ENCODE peak calls at places on chromosomes 2 and 18, in four cellular contexts. One of them, this sample, is unnamed.

GRCh38 chr18:9069482-9070059 is 32.9 kb upstream of the NDUFV2 start:
- DNase-seq in K562: no peak
- DNase-seq in HepG2: no peak
- DNase-seq in GM12878: peak
- DNase-seq in this sample: no peak

GRCh38 chr2:193963472-193964119 is 1693.4 kb upstream of the SLC39A10 start:
- DNase-seq in GM12878: no peak
- DNase-seq in K562: no peak
- DNase-seq in HepG2: peak
- DNase-seq in this sample: peak

GRCh38 chr2:98026292-98026691 is 30.5 kb upstream of the TMEM131 start:
- DNase-seq in K562: no peak
- DNase-seq in GM12878: no peak
- DNase-seq in HepG2: no peak
- DNase-seq in this sample: no peak

GRCh38 chr2:65367517-65367916 is 64.9 kb downstream of the SPRED2 start:
- DNase-seq in HepG2: no peak
- DNase-seq in GM12878: no peak
- DNase-seq in K562: no peak
- DNase-seq in this sample: no peak

GRCh38 chr18:14907420-14907819 is 159.4 kb downstream of the ANKRD30B start:
- DNase-seq in GM12878: no peak
- DNase-seq in HepG2: no peak
- DNase-seq in K562: no peak
- DNase-seq in this sample: no peak

GRCh38 chr2:213187833-213188532 is 36.6 kb upstream of the IKZF2 start:
- DNase-seq in GM12878: no peak
- DNase-seq in HepG2: peak
- DNase-seq in K562: no peak
- DNase-seq in this sample: peak

GRCh38 chr2:121955313-121956211 is 200.1 kb downstream of the TSN start:
- DNase-seq in GM12878: no peak
- DNase-seq in K562: no peak
- DNase-seq in HepG2: no peak
- DNase-seq in this sample: no peak

GRCh38 chr18:22822024-22822423 is 111.1 kb upstream of the RBBP8 start:
- DNase-seq in GM12878: no peak
- DNase-seq in K562: no peak
- DNase-seq in HepG2: no peak
- DNase-seq in this sample: no peak

GRCh38 chr2:103174711-103175110 is 412.9 kb downstream of the TMEM182 start:
- DNase-seq in HepG2: no peak
- DNase-seq in K562: no peak
- DNase-seq in GM12878: no peak
- DNase-seq in this sample: no peak

GRCh38 chr2:197278804-197279763 is 31.5 kb downstream of the ANKRD44 start:
- DNase-seq in HepG2: no peak
- DNase-seq in GM12878: no peak
- DNase-seq in K562: no peak
- DNase-seq in this sample: no peak

GRCh38 chr2:129913695-129914495 is 65.6 kb upstream of the RAB6C start:
- DNase-seq in HepG2: no peak
- DNase-seq in K562: no peak
- DNase-seq in GM12878: no peak
- DNase-seq in this sample: no peak

GRCh38 chr2:17740203-17740602 is 13.4 kb downstream of the SMC6 start:
- DNase-seq in GM12878: no peak
- DNase-seq in HepG2: no peak
- DNase-seq in K562: no peak
- DNase-seq in this sample: no peak

GRCh38 chr2:67879586-67880290 is 183.1 kb downstream of the C1D start:
- DNase-seq in GM12878: no peak
- DNase-seq in HepG2: no peak
- DNase-seq in K562: no peak
- DNase-seq in this sample: no peak

GRCh38 chr2:203603451-203604389 is 68.6 kb upstream of the RAPH1 start:
- DNase-seq in HepG2: no peak
- DNase-seq in GM12878: no peak
- DNase-seq in K562: no peak
- DNase-seq in this sample: no peak

GRCh38 chr2:28603821-28604220 is 108.0 kb downstream of the PLB1 start:
- DNase-seq in K562: no peak
- DNase-seq in GM12878: no peak
- DNase-seq in HepG2: no peak
- DNase-seq in this sample: no peak

GRCh38 chr2:28608829-28609400 is 113.1 kb downstream of the PLB1 start:
- DNase-seq in HepG2: no peak
- DNase-seq in K562: no peak
- DNase-seq in GM12878: no peak
- DNase-seq in this sample: no peak

GRCh38 chr2:28604284-28604843 is 108.5 kb downstream of the PLB1 start:
- DNase-seq in GM12878: no peak
- DNase-seq in HepG2: no peak
- DNase-seq in K562: no peak
- DNase-seq in this sample: no peak

GRCh38 chr2:28608061-28608828 is 112.4 kb downstream of the PLB1 start:
- DNase-seq in HepG2: no peak
- DNase-seq in K562: no peak
- DNase-seq in GM12878: no peak
- DNase-seq in this sample: no peak

GRCh38 chr2:28606986-28607441 is 111.2 kb downstream of the PLB1 start:
- DNase-seq in GM12878: no peak
- DNase-seq in HepG2: no peak
- DNase-seq in K562: peak
- DNase-seq in this sample: no peak
- TF ChIP-seq HDAC6 in GM12878: no peak
- TF ChIP-seq HDAC6 in HepG2: no peak
- TF ChIP-seq HDAC6 in K562: no peak
- TF ChIP-seq HDAC6 in this sample: no peak

DNA sequence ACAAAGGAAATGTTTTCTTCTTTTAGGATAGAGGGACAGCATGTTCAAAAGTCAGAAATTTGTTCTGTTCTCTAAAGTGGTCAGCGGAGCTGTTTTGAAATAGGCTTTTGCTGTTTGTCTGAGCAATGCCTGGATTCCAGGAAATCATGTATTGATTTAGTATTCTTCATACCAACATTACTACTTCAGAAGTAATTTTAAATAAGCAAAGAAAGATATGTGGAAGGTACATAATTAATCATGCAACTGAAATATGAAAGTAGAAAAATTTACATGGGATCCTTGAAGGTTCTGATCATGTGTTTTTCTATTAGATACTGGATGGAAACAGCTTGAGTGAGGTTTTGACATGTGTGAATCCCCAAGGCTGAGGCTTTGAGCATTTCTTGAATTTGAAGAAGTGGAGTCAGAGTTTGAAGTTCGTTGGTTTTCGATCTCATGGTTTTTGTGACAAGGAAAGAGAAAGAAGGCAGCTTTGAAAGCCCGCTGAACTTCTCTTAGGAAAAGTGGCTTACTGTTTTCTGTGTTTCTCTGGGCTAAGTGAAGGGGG is 220.0 kb downstream of the LDLRAD4 start:
- DNase-seq in K562: no peak
- DNase-seq in HepG2: no peak
- DNase-seq in GM12878: no peak
- DNase-seq in this sample: no peak
- TF ChIP-seq HDAC6 in K562: no peak
- TF ChIP-seq HDAC6 in HepG2: no peak
- TF ChIP-seq HDAC6 in GM12878: no peak
- TF ChIP-seq HDAC6 in this sample: no peak

DNA sequence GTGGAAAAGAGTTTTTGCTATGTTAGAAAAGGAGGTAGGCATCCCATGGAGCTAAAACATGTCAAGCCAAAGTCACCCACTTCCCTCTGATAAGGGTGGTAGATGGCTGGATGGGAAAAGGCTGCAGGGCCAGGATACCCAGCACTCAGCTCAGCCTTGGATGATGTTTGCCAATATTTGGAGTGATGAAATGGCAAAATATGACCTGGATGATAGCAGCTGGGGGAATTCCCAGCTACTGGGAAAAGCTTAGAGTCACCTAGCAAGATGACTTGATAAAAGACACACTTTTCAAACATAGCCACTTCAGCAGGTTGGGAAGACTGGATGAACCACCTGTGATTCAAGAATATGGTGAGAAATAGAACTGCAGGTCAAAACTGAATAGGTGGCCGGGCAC is 10.1 kb downstream of the RFX8 start:
- DNase-seq in HepG2: no peak
- DNase-seq in K562: no peak
- DNase-seq in GM12878: no peak
- DNase-seq in this sample: no peak
- TF ChIP-seq HDAC6 in HepG2: no peak
- TF ChIP-seq HDAC6 in K562: no peak
- TF ChIP-seq HDAC6 in GM12878: no peak
- TF ChIP-seq HDAC6 in this sample: no peak

DNA sequence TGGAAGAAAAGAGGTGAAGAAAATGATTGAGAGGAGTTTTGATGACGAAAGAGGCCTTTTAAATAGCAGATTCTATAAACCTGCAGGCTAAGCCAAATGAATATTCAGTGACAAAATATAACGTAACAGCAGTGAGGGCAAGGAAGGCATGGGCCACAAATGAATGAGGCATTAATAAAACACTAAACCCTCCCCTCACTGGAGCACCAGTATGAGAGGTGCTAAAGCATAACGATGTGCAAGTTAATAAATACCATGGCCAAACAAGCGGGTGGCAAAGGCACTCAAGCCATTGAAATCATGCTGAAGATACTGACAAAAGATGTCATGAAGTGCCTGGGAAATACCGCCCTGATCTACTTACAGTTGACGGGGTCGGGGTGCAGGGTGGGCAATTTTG is 30.2 kb upstream of the LONRF2 start:
- DNase-seq in HepG2: no peak
- DNase-seq in GM12878: no peak
- DNase-seq in K562: no peak
- DNase-seq in this sample: no peak
- TF ChIP-seq HDAC6 in HepG2: no peak
- TF ChIP-seq HDAC6 in GM12878: no peak
- TF ChIP-seq HDAC6 in K562: no peak
- TF ChIP-seq HDAC6 in this sample: no peak

DNA sequence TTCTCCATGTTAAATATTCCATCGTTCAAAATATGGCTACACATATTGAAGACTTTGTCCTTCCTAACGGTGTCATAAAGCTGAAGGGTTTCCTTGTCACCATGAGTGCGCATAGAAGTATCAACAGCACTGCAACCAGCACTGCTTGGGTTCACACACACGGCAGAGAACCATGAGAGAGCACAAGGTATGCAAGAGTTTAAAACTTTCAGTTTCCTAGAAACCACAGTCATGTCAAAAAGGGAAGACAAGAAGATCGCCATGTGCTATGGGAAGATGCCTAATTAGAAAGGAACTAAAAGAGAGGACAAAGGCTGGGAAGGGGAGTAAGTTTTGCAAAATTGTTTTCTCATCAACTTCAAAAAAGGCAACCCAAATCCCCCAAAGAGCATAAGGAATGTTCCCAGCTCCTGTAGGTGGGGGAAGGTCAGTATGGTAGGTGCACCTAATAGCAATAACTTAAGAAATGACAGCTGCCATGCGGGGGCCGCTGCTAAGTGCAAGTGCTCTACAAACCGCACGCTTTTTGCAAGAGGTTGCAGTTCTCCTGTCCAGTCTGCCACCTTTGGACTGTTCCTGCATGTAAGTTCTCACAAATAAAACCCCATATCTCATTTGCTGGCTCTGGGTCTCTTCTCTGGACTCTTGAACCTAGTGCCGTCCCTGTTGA is 136.8 kb downstream of the TMEM163 start:
- DNase-seq in HepG2: no peak
- DNase-seq in K562: no peak
- DNase-seq in GM12878: peak
- DNase-seq in this sample: no peak
- TF ChIP-seq HDAC6 in HepG2: no peak
- TF ChIP-seq HDAC6 in K562: no peak
- TF ChIP-seq HDAC6 in GM12878: no peak
- TF ChIP-seq HDAC6 in this sample: no peak

GRCh38 chr2:2057125-2057721 is 273.9 kb downstream of the MYT1L start:
- DNase-seq in K562: peak
- DNase-seq in HepG2: no peak
- DNase-seq in GM12878: no peak
- DNase-seq in this sample: no peak
- TF ChIP-seq HDAC6 in K562: no peak
- TF ChIP-seq HDAC6 in HepG2: no peak
- TF ChIP-seq HDAC6 in GM12878: no peak
- TF ChIP-seq HDAC6 in this sample: no peak

DNA sequence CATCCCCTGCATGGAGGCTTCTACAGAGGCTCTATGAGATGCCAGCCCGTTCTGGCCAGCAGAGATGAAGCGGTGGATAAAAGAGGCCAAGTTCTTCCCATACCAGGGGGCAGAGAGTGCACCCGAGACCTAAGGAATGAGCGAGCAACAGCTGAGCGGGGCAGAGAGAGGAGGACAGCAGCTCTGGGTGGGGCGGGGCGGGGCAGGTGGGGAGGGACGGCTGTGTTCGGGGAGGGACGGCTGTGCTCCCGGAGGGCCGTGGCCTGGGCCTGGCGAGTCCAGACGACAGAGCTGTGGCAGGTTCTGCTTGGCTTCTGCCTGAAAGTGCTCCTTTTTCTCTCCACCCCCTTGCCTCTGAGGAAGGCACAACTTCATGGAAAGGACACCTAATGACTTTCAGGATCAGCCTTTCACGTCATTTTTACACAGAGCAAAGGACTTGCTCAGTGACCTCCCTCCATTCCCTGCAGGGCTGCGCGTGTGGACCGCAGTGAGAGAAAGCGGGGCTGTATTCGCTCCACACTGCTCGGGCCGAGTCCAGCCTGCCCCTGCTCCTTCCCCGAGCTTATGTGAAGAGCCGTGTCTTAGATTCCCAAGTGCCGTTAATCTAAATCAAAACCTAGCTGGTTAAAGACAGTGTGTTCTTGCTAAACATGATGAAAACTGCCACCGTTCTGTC is 232.9 kb downstream of the HDAC4 start:
- DNase-seq in HepG2: no peak
- DNase-seq in GM12878: no peak
- DNase-seq in K562: no peak
- DNase-seq in this sample: no peak
- TF ChIP-seq HDAC6 in HepG2: no peak
- TF ChIP-seq HDAC6 in GM12878: no peak
- TF ChIP-seq HDAC6 in K562: no peak
- TF ChIP-seq HDAC6 in this sample: no peak

DNA sequence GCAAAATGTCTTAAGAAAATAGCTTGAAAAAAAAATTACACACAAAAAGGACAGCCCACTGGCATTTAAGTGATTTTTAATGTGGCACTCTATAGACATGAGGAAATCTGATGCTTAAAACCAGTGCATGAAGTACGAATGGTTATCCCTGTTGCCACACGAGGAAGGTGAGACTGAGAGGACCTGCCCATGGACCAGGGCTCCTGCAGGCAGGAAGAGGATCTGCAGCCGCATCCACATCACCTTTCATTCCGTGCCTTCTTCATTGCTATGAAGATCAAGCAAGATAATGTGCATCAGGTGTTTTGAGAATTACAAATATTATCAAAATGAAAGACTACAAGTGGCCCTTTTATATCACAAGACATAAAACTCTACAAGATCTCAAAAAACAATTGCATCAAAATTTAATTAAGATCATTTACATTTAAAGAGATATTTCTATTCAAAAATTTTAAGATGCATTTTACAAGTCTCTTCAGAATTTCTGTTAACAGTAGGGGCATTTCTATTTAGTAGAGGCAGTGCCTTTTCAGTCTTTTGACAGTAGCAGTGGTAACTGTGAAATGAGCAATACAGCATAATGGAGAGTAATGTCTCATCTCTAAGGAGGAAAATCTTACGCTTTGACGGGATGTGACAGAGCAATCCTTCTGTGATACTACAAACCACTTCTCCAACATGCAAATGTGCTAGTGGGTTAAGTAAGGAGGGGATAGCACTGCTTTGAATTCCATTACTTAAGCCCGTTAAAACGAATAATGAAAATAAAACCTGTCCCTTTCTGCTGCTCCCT is 83.4 kb downstream of the SLC5A7 start:
- DNase-seq in GM12878: no peak
- DNase-seq in K562: peak
- DNase-seq in HepG2: peak
- DNase-seq in this sample: no peak
- TF ChIP-seq HDAC6 in GM12878: no peak
- TF ChIP-seq HDAC6 in K562: no peak
- TF ChIP-seq HDAC6 in HepG2: no peak
- TF ChIP-seq HDAC6 in this sample: no peak

This sample was measured in H1.